ENCODE peak calls at places on chromosomes 2 and 18, in four cellular contexts. V is right lobe of liver; R is ascending aorta; U is CD8-positive, alpha-beta T cell. Q is an unnamed sample.

GRCh38 chr2:37276291-37276690 is 44.8 kb downstream of the NDUFAF7 start:
- DNase-seq in V (no peak), R (no peak), U (no peak), Q (no peak)

GRCh38 chr2:152098798-152099654 is at the start of gene CACNB4:
- DNase-seq in V (peak; percentile 29), R (peak; percentile 63), U (no peak), Q (peak; percentile 43)

GRCh38 chr18:22346968-22347611 is 70.6 kb downstream of the CTAGE1 start:
- DNase-seq in V (peak; percentile 88), R (peak; percentile 89), U (no peak), Q (peak; percentile 81)

GRCh38 chr18:23307567-23308295 is 145.4 kb upstream of the RIOK3 start:
- DNase-seq in V (peak; percentile 40), R (peak; percentile 62), U (no peak), Q (no peak)

GRCh38 chr18:41714872-41715271 is 240.2 kb upstream of the PIK3C3 start:
- DNase-seq in V (no peak), R (no peak), U (no peak), Q (no peak)

GRCh38 chr2:64913357-64913869 is 75.8 kb upstream of the SLC1A4 start:
- DNase-seq in V (peak; percentile 51), R (no peak), U (peak; percentile 56), Q (no peak)

GRCh38 chr18:60082790-60083189 is 183.0 kb downstream of the PMAIP1 start:
- DNase-seq in V (no peak), R (no peak), U (no peak), Q (no peak)

GRCh38 chr2:190199530-190199929 is 120.1 kb downstream of the HIBCH start:
- DNase-seq in V (no peak), R (no peak), U (no peak), Q (no peak)

GRCh38 chr2:62854600-62855514 is 149.3 kb downstream of the EHBP1 start:
- DNase-seq in V (no peak), R (no peak), U (no peak), Q (no peak)

GRCh38 chr2:98084869-98085238 is 2.1 kb upstream of the VWA3B start:
- DNase-seq in V (no peak), R (no peak), U (no peak), Q (no peak)

GRCh38 chr2:69741281-69742169 is at the start of gene ANXA4:
- DNase-seq in V (peak; percentile 91), R (peak; percentile 90), U (peak; percentile 73), Q (peak; percentile 95)

GRCh38 chr18:33578371-33579146 is 540 bp downstream of the ASXL3 start:
- DNase-seq in V (peak; percentile 39), R (peak; percentile 65), U (no peak), Q (peak; percentile 84)

GRCh38 chr2:70851704-70852103 is 16.1 kb upstream of the CD207 start:
- DNase-seq in V (no peak), R (no peak), U (peak; percentile 54), Q (no peak)

GRCh38 chr2:233772583-233772982 is 5.5 kb upstream of the MROH2A start:
- DNase-seq in V (no peak), R (no peak), U (no peak), Q (no peak)

GRCh38 chr2:44324971-44325426 is 36.3 kb downstream of the PREPL start:
- DNase-seq in V (no peak), R (peak; percentile 63), U (no peak), Q (no peak)

GRCh38 chr2:239697765-239698164 is 296.9 kb upstream of the HDAC4 start:
- DNase-seq in V (no peak), R (peak; percentile 28), U (peak; percentile 17), Q (peak; percentile 69)

GRCh38 chr2:170156592-170156991 is 21.4 kb upstream of the MYO3B start:
- DNase-seq in V (no peak), R (no peak), U (no peak), Q (no peak)

GRCh38 chr2:28319118-28320008 is 73.3 kb upstream of the FOSL2 start:
- DNase-seq in V (no peak), R (no peak), U (no peak), Q (peak; percentile 32)

GRCh38 chr2:160392201-160392600 is 101.4 kb downstream of the RBMS1 start:
- DNase-seq in V (no peak), R (no peak), U (no peak), Q (no peak)
- H3K4me1 ChIP-seq in V (no peaks in the 10 kb centered on the region), R (peaks cover 9% of the 10 kb centered on the region), U (peaks cover 90% of the 10 kb centered on the region), Q (peaks cover 77% of the 10 kb centered on the region)

GRCh38 chr2:82501217-82501616 is 1957.9 kb downstream of the SUCLG1 start:
- DNase-seq in V (no peak), R (no peak), U (no peak), Q (no peak)
- H3K4me1 ChIP-seq in V (no peaks in the 10 kb centered on the region), R (no peaks in the 10 kb centered on the region), U (no peaks in the 10 kb centered on the region), Q (no peaks in the 10 kb centered on the region)

DNA sequence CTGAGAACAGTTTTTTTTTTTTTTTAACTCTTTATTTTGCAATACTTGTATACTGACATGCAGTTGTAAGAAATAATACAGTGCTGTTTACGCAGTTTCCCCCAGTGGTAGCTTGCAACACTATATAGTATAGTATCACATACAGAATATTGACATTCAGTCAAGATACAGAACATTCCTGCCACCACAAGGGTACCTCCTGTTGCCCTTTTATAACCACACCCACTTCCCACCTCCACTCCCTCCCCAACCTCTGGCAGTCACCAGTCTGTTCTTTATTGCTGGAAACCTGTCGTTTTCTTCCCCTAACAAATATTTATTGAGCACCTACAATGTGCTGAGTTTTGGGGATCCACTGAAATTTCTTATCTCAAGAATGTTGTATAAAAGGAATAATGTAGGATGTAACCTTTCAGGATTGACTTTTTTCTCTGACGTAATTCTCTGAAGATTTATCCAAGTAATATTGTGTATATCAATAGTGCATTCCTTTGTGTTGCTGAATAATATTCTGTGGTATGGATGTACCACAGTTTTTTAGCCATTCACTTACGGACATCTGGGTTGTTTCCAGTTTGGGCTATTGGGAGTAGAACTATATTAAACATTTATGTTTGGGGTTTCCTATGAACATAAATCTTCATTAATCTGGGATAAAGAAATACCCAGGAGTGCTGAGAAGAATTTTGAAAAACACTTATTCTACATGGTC is 51.4 kb upstream of the EML6 start:
- DNase-seq in V (no peak), R (no peak), U (no peak), Q (no peak)
- H3K4me1 ChIP-seq in V (peaks cover 36% of the 10 kb centered on the region), R (no peaks in the 10 kb centered on the region), U (no peaks in the 10 kb centered on the region), Q (peaks cover 72% of the 10 kb centered on the region)

GRCh38 chr2:54634012-54634411 is 89.5 kb upstream of the EML6 start:
- DNase-seq in V (no peak), R (no peak), U (no peak), Q (no peak)
- H3K4me1 ChIP-seq in V (peaks cover 56% of the 10 kb centered on the region), R (peaks cover 4% of the 10 kb centered on the region), U (peaks cover 16% of the 10 kb centered on the region), Q (peaks cover 57% of the 10 kb centered on the region)

GRCh38 chr2:226763320-226763719 is 36.3 kb downstream of the IRS1 start:
- DNase-seq in V (no peak), R (no peak), U (no peak), Q (no peak)
- H3K4me1 ChIP-seq in V (peaks cover 27% of the 10 kb centered on the region), R (peaks cover 7% of the 10 kb centered on the region), U (no peaks in the 10 kb centered on the region), Q (peaks cover 7% of the 10 kb centered on the region)

DNA sequence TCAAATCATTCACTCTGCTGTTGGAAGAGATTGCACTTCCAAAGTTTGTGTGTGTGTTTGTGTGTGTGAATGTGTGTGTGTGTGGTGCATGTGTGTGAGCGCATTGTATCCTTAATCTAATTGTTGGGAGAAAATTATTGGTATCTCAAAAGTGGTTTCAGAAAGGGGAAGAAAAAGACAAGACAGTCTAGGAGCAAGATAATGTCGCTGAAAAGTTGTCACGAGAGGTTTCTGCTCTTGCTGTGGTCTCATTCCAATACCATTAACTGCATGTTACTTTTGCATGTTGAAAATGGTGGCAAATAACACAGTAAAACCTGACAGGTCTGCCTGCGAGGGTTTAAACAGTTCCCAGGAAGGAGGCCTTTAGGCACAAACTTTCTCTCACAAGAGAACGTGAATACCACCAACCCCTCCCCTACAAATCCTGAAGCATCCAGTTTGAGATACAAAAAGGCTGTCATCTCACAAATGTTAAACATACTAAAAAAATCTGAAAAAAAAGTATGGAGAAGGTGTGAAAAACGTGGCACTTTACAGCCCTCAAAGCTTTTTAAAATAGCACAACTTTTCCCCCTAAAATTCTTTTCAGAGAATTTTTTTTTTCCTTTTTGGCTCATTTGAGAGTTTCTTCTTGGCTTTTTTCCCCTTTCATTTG is 10.2 kb downstream of the ZEB2 start:
- DNase-seq in V (no peak), R (no peak), U (no peak), Q (no peak)
- H3K4me1 ChIP-seq in V (no peaks in the 10 kb centered on the region), R (no peaks in the 10 kb centered on the region), U (peaks cover 37% of the 10 kb centered on the region), Q (peaks cover 49% of the 10 kb centered on the region)

DNA sequence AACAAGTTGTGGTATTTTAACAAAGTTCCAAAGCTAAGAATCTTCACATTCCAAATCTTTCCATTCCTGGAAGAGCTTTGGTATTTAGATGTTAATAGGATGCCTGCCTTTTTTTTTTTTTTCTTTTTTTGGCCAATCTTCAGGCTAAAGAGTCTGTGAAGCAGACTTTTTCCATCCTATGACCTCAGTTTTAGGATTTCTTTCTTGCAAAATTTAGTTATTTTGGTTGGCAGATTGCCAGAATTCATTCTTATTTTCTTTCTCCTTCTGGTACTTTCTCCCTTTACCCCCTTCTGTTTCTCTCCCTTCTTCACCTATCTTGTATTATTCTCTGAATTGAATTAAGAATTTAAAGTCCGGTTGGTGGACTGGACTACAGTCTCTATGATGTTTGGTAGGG is 217.8 kb upstream of the REV1 start:
- DNase-seq in V (no peak), R (no peak), U (no peak), Q (no peak)
- H3K4me1 ChIP-seq in V (no peaks in the 10 kb centered on the region), R (no peaks in the 10 kb centered on the region), U (no peaks in the 10 kb centered on the region), Q (no peaks in the 10 kb centered on the region)